ENCODE peak calls at places on chromosomes 13 and 19, in ten cellular contexts. B is fibroblast of lung; V is epithelial cell of esophagus; C is CD4-positive, alpha-beta T cell; A is activated B cell treated with CpG ODN at 0.5 μM for 24 hours; F is heart right ventricle; T is lower lobe of right lung; G is choroid plexus epithelial cell; M is IMR-90; U is vagina. Y is an unnamed sample.

GRCh38 chr13:77067519-77067918 is 40.6 kb upstream of the FBXL3 start:
- DNase-seq in B (no peak), V (no peak), C (no peak), A (no peak), F (peak), T (no peak), G (no peak), M (no peak), U (no peak), Y (no peak)

GRCh38 chr19:8180018-8180417 is 29.2 kb upstream of the CERS4 start:
- DNase-seq in B (no peak), V (no peak), C (no peak), A (no peak), F (no peak), T (no peak), G (no peak), M (no peak), U (no peak), Y (no peak)

GRCh38 chr19:40603071-40603718 is 2.0 kb downstream of the LTBP4 start:
- DNase-seq in B (peak), V (peak), C (no peak), A (no peak), F (no peak), T (no peak), G (peak), M (peak), U (peak), Y (no peak)

GRCh38 chr19:13146763-13147563 is 3.2 kb downstream of the STX10 start:
- DNase-seq in B (no peak), V (peak), C (no peak), A (no peak), F (no peak), T (peak), G (peak), M (no peak), U (no peak), Y (no peak)

GRCh38 chr19:16951529-16951928 is 62.7 kb downstream of the F2RL3 start:
- DNase-seq in B (peak), V (peak), C (no peak), A (no peak), F (no peak), T (no peak), G (no peak), M (peak), U (no peak), Y (no peak)

GRCh38 chr13:109874444-109874920 is 88.1 kb upstream of the IRS2 start:
- DNase-seq in B (no peak), V (no peak), C (no peak), A (no peak), F (no peak), T (no peak), G (peak), M (no peak), U (no peak), Y (no peak)

GRCh38 chr13:35763805-35764170 is 287.3 kb upstream of the MAB21L1 start:
- DNase-seq in B (no peak), V (no peak), C (no peak), A (no peak), F (no peak), T (no peak), G (no peak), M (no peak), U (no peak), Y (no peak)

GRCh38 chr19:4730740-4731171 is 7.1 kb upstream of the DPP9 start:
- DNase-seq in B (no peak), V (no peak), C (peak), A (peak), F (no peak), T (no peak), G (no peak), M (no peak), U (no peak), Y (peak)

GRCh38 chr19:29013988-29014387 is 199.0 kb downstream of the UQCRFS1 start:
- DNase-seq in B (no peak), V (no peak), C (no peak), A (no peak), F (no peak), T (no peak), G (no peak), M (no peak), U (no peak), Y (no peak)

GRCh38 chr13:98990701-98991100 is 12.8 kb upstream of the DOCK9 start:
- DNase-seq in B (peak), V (peak), C (no peak), A (no peak), F (no peak), T (no peak), G (no peak), M (no peak), U (no peak), Y (no peak)

GRCh38 chr19:24052811-24053210 is 34.2 kb upstream of the ZNF254 start:
- DNase-seq in B (no peak), V (peak), C (no peak), A (no peak), F (no peak), T (no peak), G (peak), M (peak), U (no peak), Y (no peak)

GRCh38 chr19:35169226-35169995 is 14.9 kb downstream of the FXYD5 start:
- DNase-seq in B (no peak), V (peak), C (no peak), A (no peak), F (no peak), T (no peak), G (no peak), M (no peak), U (peak), Y (no peak)

GRCh38 chr13:111256946-111257345 is 63.5 kb upstream of the TEX29 start:
- DNase-seq in B (no peak), V (no peak), C (no peak), A (no peak), F (no peak), T (no peak), G (no peak), M (no peak), U (no peak), Y (no peak)

GRCh38 chr19:46737275-46737654 is 8.6 kb upstream of the FKRP start:
- DNase-seq in B (no peak), V (no peak), C (no peak), A (no peak), F (no peak), T (no peak), G (no peak), M (no peak), U (no peak), Y (no peak)

GRCh38 chr19:23986623-23987022 is 71.9 kb downstream of the ZNF726 start:
- DNase-seq in B (no peak), V (no peak), C (no peak), A (no peak), F (no peak), T (no peak), G (no peak), M (no peak), U (no peak), Y (no peak)

GRCh38 chr19:35354898-35355297 is 3.4 kb upstream of the FFAR3 start:
- DNase-seq in B (no peak), V (no peak), C (no peak), A (no peak), F (no peak), T (peak), G (no peak), M (no peak), U (no peak), Y (no peak)

GRCh38 chr19:38073806-38074685 is 150.0 kb downstream of the DPF1 start:
- DNase-seq in B (no peak), V (no peak), C (no peak), A (no peak), F (no peak), T (no peak), G (peak), M (peak), U (no peak), Y (no peak)

GRCh38 chr19:14091086-14091884 is 734 bp upstream of the SAMD1 start:
- DNase-seq in B (peak), V (peak), C (peak), A (peak), F (peak), T (peak), G (peak), M (peak), U (no peak), Y (peak)

GRCh38 chr19:3655402-3656072 is 28.9 kb upstream of the CACTIN start:
- DNase-seq in B (peak), V (peak), C (no peak), A (peak), F (no peak), T (no peak), G (peak), M (peak), U (no peak), Y (no peak)

GRCh38 chr19:39341122-39341719 is 1.0 kb upstream of the SAMD4B start:
- DNase-seq in B (peak), V (no peak), C (no peak), A (no peak), F (peak), T (peak), G (no peak), M (no peak), U (peak), Y (no peak)
- TF ChIP-seq CTCF in B (no peak), V (peak), C (no peak), A (no peak), F (no peak), T (no peak), G (peak), M (peak), U (no peak), Y (no peak)

GRCh38 chr13:22040810-22041364 is 370.0 kb downstream of the FGF9 start:
- DNase-seq in B (no peak), V (peak), C (no peak), A (no peak), F (no peak), T (peak), G (no peak), M (no peak), U (peak), Y (no peak)
- TF ChIP-seq CTCF in B (no peak), V (no peak), C (no peak), A (no peak), F (no peak), T (no peak), G (no peak), M (no peak), U (no peak), Y (no peak)

GRCh38 chr13:22112956-22113750 is 442.3 kb downstream of the FGF9 start:
- DNase-seq in B (no peak), V (no peak), C (no peak), A (no peak), F (no peak), T (no peak), G (no peak), M (no peak), U (no peak), Y (no peak)

GRCh38 chr13:22111961-22112360 is 441.1 kb downstream of the FGF9 start:
- DNase-seq in B (no peak), V (no peak), C (no peak), A (no peak), F (no peak), T (no peak), G (no peak), M (no peak), U (no peak), Y (no peak)

GRCh38 chr13:22111152-22111783 is 440.4 kb downstream of the FGF9 start:
- DNase-seq in B (no peak), V (no peak), C (no peak), A (no peak), F (no peak), T (no peak), G (no peak), M (no peak), U (no peak), Y (no peak)

GRCh38 chr13:22110368-22110767 is 439.5 kb downstream of the FGF9 start:
- DNase-seq in B (no peak), V (no peak), C (no peak), A (no peak), F (no peak), T (no peak), G (no peak), M (no peak), U (no peak), Y (no peak)

DNA sequence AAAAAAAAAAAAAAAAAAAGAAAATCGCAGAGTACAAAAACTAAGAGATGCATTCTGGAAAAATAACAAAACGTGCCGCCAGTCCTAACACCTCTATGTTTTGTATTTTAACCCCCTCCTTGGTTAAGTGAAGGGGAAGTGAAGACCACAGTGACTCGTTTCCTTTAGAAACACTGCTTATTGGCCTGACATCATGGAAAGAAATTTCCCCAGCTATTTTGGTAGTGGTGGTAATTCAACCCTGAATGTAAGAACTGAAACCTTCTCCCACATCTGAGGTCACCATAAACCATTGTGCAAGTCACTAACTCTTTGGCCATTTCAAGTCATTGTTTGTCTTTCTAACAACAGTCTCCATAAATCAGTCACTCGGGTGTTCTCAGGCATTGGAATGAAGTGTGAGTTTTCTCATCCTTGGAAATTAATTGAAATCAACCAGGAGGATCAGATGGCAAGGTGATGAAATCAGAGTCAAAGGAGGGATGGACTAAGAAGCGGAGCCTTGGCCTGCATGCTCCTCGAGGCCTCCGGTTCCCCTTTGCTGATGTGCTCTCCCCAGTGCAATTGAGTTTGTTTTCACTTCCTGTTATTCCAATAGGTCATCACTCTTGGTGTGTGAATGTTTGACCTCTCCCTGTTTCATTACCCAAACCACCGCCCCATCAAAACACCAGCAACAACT is 443.9 kb downstream of the FGF9 start:
- DNase-seq in B (no peak), V (no peak), C (no peak), A (no peak), F (no peak), T (peak), G (no peak), M (peak), U (no peak), Y (no peak)
- TF ChIP-seq CTCF in B (no peak), V (no peak), C (no peak), A (no peak), F (no peak), T (no peak), G (no peak), M (no peak), U (no peak), Y (no peak)

GRCh38 chr19:51712461-51713081 is 11.2 kb downstream of the HAS1 start:
- DNase-seq in B (peak), V (peak), C (no peak), A (no peak), F (no peak), T (no peak), G (peak), M (peak), U (no peak), Y (no peak)
- TF ChIP-seq CTCF in B (peak), V (peak), C (no peak), A (no peak), F (peak), T (peak), G (peak), M (peak), U (no peak), Y (no peak)